ENCODE peak calls at places on chromosome 21, in six cellular contexts. U is activated B cell treated with CpG ODN at 0.5 μM for 24 hours; M is sciatic nerve; B is right lobe of liver; A is activated CD8-positive, alpha-beta T cell treated with anti-CD3 and anti-CD28 coated beads for 36 hours; R is lower lobe of right lung. Q is an unnamed sample.
A peak's percentile ranks its signal among the peaks of the same experiment; 100 is the strongest.

GRCh38 chr21:36661511-36662309 is 37.2 kb upstream of the SIM2 start:
- ATAC-seq in B (peak; percentile 90), M (no peak), A (no peak), U (no peak), R (no peak), Q (no peak)

GRCh38 chr21:42040411-42041180 is 30.4 kb upstream of the ZBTB21 start:
- ATAC-seq in U (no peak), M (peak; percentile 54), R (peak; percentile 65), B (peak; percentile 6), A (no peak), Q (no peak)

GRCh38 chr21:36079671-36080070 is 9.8 kb downstream of the CBR1 start:
- ATAC-seq in B (no peak), U (no peak), R (no peak), A (no peak), M (no peak), Q (no peak)

GRCh38 chr21:45366931-45367401 is 38.0 kb upstream of the COL18A1 start:
- ATAC-seq in B (peak; percentile 44), M (no peak), R (peak; percentile 4), U (no peak), A (no peak), Q (no peak)

GRCh38 chr21:26011292-26011940 is 159.2 kb downstream of the APP start:
- ATAC-seq in U (no peak), M (no peak), A (no peak), R (no peak), B (no peak), Q (no peak)

GRCh38 chr21:45364464-45365185 is 40.3 kb upstream of the COL18A1 start:
- ATAC-seq in U (no peak), M (peak; percentile 55), B (peak; percentile 7), R (peak; percentile 9), A (no peak), Q (no peak)

GRCh38 chr21:35850542-35851103 is 209.7 kb downstream of the SETD4 start:
- ATAC-seq in A (no peak), M (peak; percentile 50), B (no peak), R (no peak), U (no peak), Q (peak; percentile 59)

GRCh38 chr21:42191064-42191463 is 27.9 kb upstream of the ABCG1 start:
- ATAC-seq in B (no peak), R (no peak), M (no peak), U (no peak), A (no peak), Q (no peak)

Q was measured in stimulated activated memory B cell treated with anti-CD40 and anti-IgM and Interleukin-4, amounts not matched to agents 10 μg/mL and 1 μg/mL and 100 μg/mL, for 72 hours.